ENCODE peak calls at places on chromosomes 7 and 10, in eight cellular contexts. Q, J, C, N, M, P, U and R are unnamed samples.

GRCh38 chr7:573496-574295 is 54.0 kb upstream of the PDGFA start:
- DNase-seq in N (no peak), P (no peak), U (no peak), C (no peak), J (no peak), Q (no peak), M (no peak), R (no peak)

GRCh38 chr7:93147358-93147757 is 827 bp downstream of the SAMD9L start:
- DNase-seq in M (peak; percentile 41), N (no peak), P (no peak), U (peak; percentile 64), Q (no peak), C (no peak), J (peak; percentile 36), R (no peak)

GRCh38 chr7:18357691-18358090 is 137.9 kb upstream of the HDAC9 start:
- DNase-seq in M (peak; percentile 24), P (no peak), N (no peak), U (no peak), Q (no peak), C (no peak), J (no peak), R (no peak)

GRCh38 chr10:77606751-77607150 is 30.9 kb downstream of the KCNMA1 start:
- DNase-seq in M (peak; percentile 41), P (no peak), C (no peak), U (no peak), N (no peak), Q (no peak), J (no peak), R (no peak)

GRCh38 chr10:87578799-87579401 is 74.2 kb downstream of the MINPP1 start:
- DNase-seq in J (no peak), M (no peak), Q (no peak), N (no peak), P (no peak), C (peak; percentile 8), U (peak; percentile 57), R (no peak)

GRCh38 chr7:100390286-100391028 is 17.2 kb downstream of the PILRA start:
- DNase-seq in P (no peak), J (no peak), C (no peak), M (no peak), Q (no peak), U (no peak), N (no peak), R (no peak)

GRCh38 chr10:90342480-90342879 is 515.4 kb downstream of the HTR7 start:
- DNase-seq in Q (no peak), N (no peak), M (no peak), U (no peak), P (no peak), J (no peak), C (no peak), R (no peak)

GRCh38 chr10:129718548-129719414 is 245.3 kb downstream of the EBF3 start:
- DNase-seq in Q (no peak), P (no peak), C (no peak), U (no peak), J (peak; percentile 3), M (no peak), N (no peak), R (peak; percentile 83)

GRCh38 chr10:117477961-117478670 is 64.4 kb upstream of the EMX2 start:
- DNase-seq in Q (no peak), P (no peak), J (no peak), N (no peak), M (peak; percentile 88), C (peak; percentile 93), U (peak; percentile 86), R (no peak)

GRCh38 chr10:69213601-69214311 is 6.4 kb upstream of the HKDC1 start:
- DNase-seq in P (no peak), J (no peak), M (no peak), U (no peak), C (peak; percentile 17), Q (no peak), N (no peak), R (no peak)

GRCh38 chr10:92972066-92972870 is 88.3 kb upstream of the CYP26C1 start:
- DNase-seq in P (no peak), M (peak; percentile 78), Q (no peak), C (peak; percentile 94), N (no peak), U (peak; percentile 86), J (no peak), R (no peak)

GRCh38 chr10:23643396-23643795 is 204.5 kb downstream of the OTUD1 start:
- DNase-seq in Q (peak; percentile 47), P (peak; percentile 63), M (no peak), J (peak; percentile 11), U (no peak), C (no peak), N (no peak), R (no peak)

GRCh38 chr10:15223174-15223573 is 54.7 kb upstream of the NMT2 start:
- DNase-seq in P (no peak), Q (no peak), J (no peak), N (no peak), M (no peak), U (no peak), C (peak; percentile 93), R (no peak)

GRCh38 chr10:97726636-97727178 is 10.2 kb upstream of the ZFYVE27 start:
- DNase-seq in N (no peak), Q (no peak), C (peak; percentile 85), J (no peak), M (peak; percentile 64), P (no peak), U (peak; percentile 90), R (no peak)

GRCh38 chr10:127619550-127619949 is 70.4 kb downstream of the NPS start:
- DNase-seq in U (no peak), N (no peak), M (no peak), Q (no peak), C (no peak), J (no peak), P (no peak), R (no peak)

GRCh38 chr7:26944486-26944885 is 80.1 kb upstream of the SKAP2 start:
- DNase-seq in M (no peak), Q (no peak), P (no peak), N (no peak), J (no peak), C (no peak), U (no peak), R (no peak)

GRCh38 chr7:119514326-119514725 is 758.6 kb upstream of the KCND2 start:
- DNase-seq in P (no peak), N (no peak), U (no peak), J (no peak), Q (no peak), C (no peak), M (no peak), R (no peak)

DNA sequence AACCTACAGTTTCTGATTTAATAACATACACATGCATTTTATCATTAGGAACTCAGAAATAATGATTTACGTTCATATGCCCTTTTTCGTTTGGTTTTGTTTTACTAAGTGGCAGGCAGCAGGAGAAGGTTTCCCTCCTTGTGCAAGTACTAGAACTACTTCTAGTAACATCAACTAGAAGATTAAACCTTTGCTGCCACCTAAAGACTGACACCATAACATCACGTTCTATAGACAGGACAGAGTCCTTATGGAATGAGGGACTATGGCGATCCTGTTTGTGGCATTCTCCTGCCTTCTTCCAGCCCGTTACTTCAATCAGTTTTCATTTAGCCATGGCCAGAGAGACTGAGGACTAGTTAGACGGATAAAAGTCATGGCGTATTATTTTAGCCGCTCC is 53.2 kb downstream of the GAD2 start:
- DNase-seq in M (peak; percentile 19), U (peak; percentile 1), P (no peak), N (peak; percentile 15), J (no peak), C (no peak), Q (no peak), R (peak; percentile 11)
- TF ChIP-seq CTCF in M (no peak), U (no peak), P (no peak), N (no peak), J (no peak), C (peak; percentile 41), Q (peak; percentile 17), R (peak; percentile 17)

DNA sequence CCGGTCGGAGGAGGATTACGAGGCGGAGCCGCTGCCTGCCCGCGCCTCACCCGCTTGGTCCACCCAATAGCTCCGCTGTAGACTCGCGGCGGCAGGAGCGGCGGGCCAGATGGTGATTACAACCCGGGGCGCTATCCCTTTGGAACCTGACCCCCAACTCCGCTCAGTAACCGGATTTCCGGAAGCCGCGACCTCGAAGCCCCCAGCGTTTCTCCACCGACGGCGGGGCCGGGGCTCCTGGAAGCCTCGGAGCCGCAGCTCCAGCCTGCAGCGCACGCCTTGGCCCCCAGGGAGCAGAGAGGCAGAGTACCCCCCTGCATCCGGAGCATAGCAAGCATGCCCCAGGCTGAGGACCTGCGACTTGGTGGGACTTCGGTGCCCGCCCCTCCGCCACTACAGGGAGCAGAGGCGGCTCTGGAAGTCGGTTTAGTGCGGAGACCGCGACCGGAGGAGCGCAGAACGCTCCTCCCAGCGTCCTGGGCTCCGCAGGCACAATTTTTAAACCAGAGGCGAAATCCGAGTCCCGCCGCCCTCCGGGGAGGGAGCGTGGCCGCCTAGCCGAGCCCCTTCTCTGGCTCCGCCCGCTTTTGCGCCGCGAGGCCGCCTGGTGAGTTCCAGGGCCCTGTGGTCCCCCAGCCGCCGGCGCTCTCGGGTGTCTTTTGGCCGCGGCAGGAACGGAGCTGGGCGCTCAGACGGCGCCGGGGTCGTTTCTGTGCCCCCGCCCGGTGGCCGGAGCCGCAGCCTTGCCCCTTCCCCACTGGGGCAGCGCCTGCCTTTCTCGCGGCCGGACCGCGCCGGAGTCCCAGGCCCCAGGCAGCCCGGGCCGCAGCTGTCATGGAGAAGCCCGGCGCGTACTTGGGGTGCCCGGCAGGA is 28.2 kb upstream of the BMS1 start:
- DNase-seq in Q (peak; percentile 53), M (peak; percentile 30), N (peak; percentile 50), U (peak; percentile 27), C (peak; percentile 85), J (peak; percentile 34), P (no peak), R (no peak)
- TF ChIP-seq CTCF in Q (peak; percentile 10), M (no peak), N (no peak), U (peak; percentile 4), C (no peak), J (no peak), P (no peak), R (no peak)

GRCh38 chr7:155396661-155397060 is 61.3 kb upstream of the EN2 start:
- DNase-seq in J (no peak), N (no peak), P (no peak), M (no peak), U (no peak), Q (no peak), C (no peak), R (no peak)

GRCh38 chr7:155399577-155399976 is 58.4 kb upstream of the EN2 start:
- DNase-seq in U (no peak), C (no peak), M (no peak), J (no peak), P (no peak), N (no peak), Q (no peak), R (no peak)

GRCh38 chr7:155395176-155395797 is 62.6 kb upstream of the EN2 start:
- DNase-seq in P (no peak), M (no peak), C (no peak), Q (no peak), N (no peak), U (no peak), J (no peak), R (no peak)

GRCh38 chr7:155401884-155402283 is 56.0 kb upstream of the EN2 start:
- DNase-seq in C (peak; percentile 76), M (no peak), U (no peak), P (no peak), N (no peak), J (no peak), Q (no peak), R (no peak)

GRCh38 chr7:155398944-155399343 is 59.0 kb upstream of the EN2 start:
- DNase-seq in J (no peak), M (no peak), C (peak; percentile 81), P (no peak), N (no peak), Q (no peak), U (no peak), R (no peak)
- TF ChIP-seq CTCF in J (no peak), M (no peak), C (no peak), P (no peak), N (no peak), Q (no peak), U (no peak), R (no peak)

GRCh38 chr7:77903597-77903996 is 105.0 kb downstream of the PHTF2 start:
- DNase-seq in P (no peak), J (no peak), M (peak; percentile 4), N (no peak), U (no peak), C (peak; percentile 46), Q (no peak), R (no peak)
- TF ChIP-seq CTCF in P (peak; percentile 1), J (no peak), M (no peak), N (no peak), U (peak; percentile 30), C (peak; percentile 56), Q (peak; percentile 17), R (no peak)